ENCODE peak calls at places on chromosome 20, in seven cellular contexts. H is HuH-7.5, E is astrocyte of the hippocampus, F is AG04450, T is G401, P is T47D, X is H1. Q is an unnamed sample.

GRCh38 chr20:56249244-56249955 is 868 bp downstream of the MC3R start:
- DNase-seq in H (no peak), E (peak), F (no peak), T (no peak), P (peak), X (peak), Q (no peak)

GRCh38 chr20:9359561-9360308 is 154.7 kb upstream of the LAMP5 start:
- DNase-seq in H (peak), E (peak), F (no peak), T (peak), P (peak), X (peak), Q (peak)

GRCh38 chr20:21053002-21053762 is 53.0 kb downstream of the LINC00237 start:
- DNase-seq in H (peak), E (no peak), F (no peak), T (no peak), P (no peak), X (peak), Q (peak)

GRCh38 chr20:32017711-32018251 is 7.5 kb downstream of the CCM2L start:
- DNase-seq in H (peak), E (no peak), F (no peak), T (peak), P (peak), X (peak), Q (no peak)

GRCh38 chr20:32327087-32327681 is 30.9 kb upstream of the ASXL1 start:
- DNase-seq in H (no peak), E (peak), F (peak), T (no peak), P (no peak), X (no peak), Q (no peak)

GRCh38 chr20:47574616-47575401 is 73.1 kb downstream of the NCOA3 start:
- DNase-seq in H (no peak), E (no peak), F (no peak), T (no peak), P (no peak), X (no peak), Q (no peak)

GRCh38 chr20:50765674-50766073 is 29.2 kb upstream of the BCAS4 start:
- DNase-seq in H (no peak), E (no peak), F (no peak), T (no peak), P (no peak), X (no peak), Q (no peak)

GRCh38 chr20:57482796-57483195 is 42.1 kb downstream of the CTCFL start:
- DNase-seq in H (no peak), E (no peak), F (no peak), T (no peak), P (no peak), X (no peak), Q (no peak)

GRCh38 chr20:36666181-36666740 is 20.3 kb upstream of the SLA2 start:
- DNase-seq in H (no peak), E (peak), F (no peak), T (peak), P (no peak), X (no peak), Q (peak)

GRCh38 chr20:20603339-20603990 is 109.0 kb downstream of the RALGAPA2 start:
- DNase-seq in H (no peak), E (peak), F (no peak), T (no peak), P (no peak), X (no peak), Q (no peak)

GRCh38 chr20:59485576-59486250 is 118.6 kb upstream of the PHACTR3 start:
- DNase-seq in H (no peak), E (no peak), F (no peak), T (peak), P (no peak), X (no peak), Q (no peak)

GRCh38 chr20:20439602-20440001 is 71.7 kb downstream of the INSM1 start:
- DNase-seq in H (no peak), E (no peak), F (no peak), T (no peak), P (no peak), X (no peak), Q (no peak)

GRCh38 chr20:47125553-47126373 is 230.7 kb downstream of the ZMYND8 start:
- DNase-seq in H (no peak), E (peak), F (no peak), T (no peak), P (no peak), X (no peak), Q (no peak)

GRCh38 chr20:38935967-38936407 is 9.8 kb downstream of the FAM83D start:
- DNase-seq in H (no peak), E (peak), F (no peak), T (no peak), P (no peak), X (no peak), Q (no peak)

GRCh38 chr20:18266282-18266681 is 22.0 kb upstream of the ZNF133 start:
- DNase-seq in H (no peak), E (no peak), F (no peak), T (no peak), P (no peak), X (no peak), Q (no peak)

GRCh38 chr20:2544211-2544610 is 7.8 kb downstream of the TMC2 start:
- DNase-seq in H (no peak), E (no peak), F (no peak), T (no peak), P (no peak), X (no peak), Q (no peak)

GRCh38 chr20:32909896-32910571 is 51.3 kb downstream of the EFCAB8 start:
- DNase-seq in H (no peak), E (no peak), F (no peak), T (no peak), P (no peak), X (no peak), Q (no peak)

GRCh38 chr20:64193058-64193457 is 28.8 kb downstream of the MYT1 start:
- DNase-seq in H (no peak), E (no peak), F (no peak), T (no peak), P (no peak), X (no peak), Q (no peak)